ENCODE peak calls at places on chromosomes 12 and 14, in six cellular contexts. U, W, L, D, R and V are unnamed samples.

GRCh38 chr12:59500915-59501314 is 94.9 kb upstream of the SLC16A7 start:
- DNase-seq in L (no peak), W (no peak), D (no peak), R (no peak), U (no peak), V (no peak)

GRCh38 chr12:130222519-130223255 is 60.4 kb downstream of the FZD10 start:
- DNase-seq in U (no peak), R (no peak), L (no peak), W (no peak), D (no peak), V (no peak)

GRCh38 chr12:67509987-67510386 is 138.6 kb upstream of the DYRK2 start:
- DNase-seq in D (no peak), U (no peak), L (no peak), R (no peak), W (no peak), V (no peak)

GRCh38 chr14:64501326-64502171 is 2.1 kb downstream of the ZBTB25 start:
- DNase-seq in U (no peak), W (no peak), D (no peak), R (peak; percentile 71), L (peak; percentile 23), V (peak; percentile 28)

GRCh38 chr12:131229426-131230339 is 276.0 kb downstream of the ADGRD1 start:
- DNase-seq in D (no peak), R (no peak), L (no peak), U (no peak), W (peak; percentile 26), V (no peak)

GRCh38 chr14:99529899-99530298 is 48.7 kb downstream of the CCNK start:
- DNase-seq in D (no peak), R (no peak), L (no peak), U (no peak), W (no peak), V (no peak)

GRCh38 chr12:95074766-95075165 is 1.3 kb upstream of the NR2C1 start:
- DNase-seq in D (no peak), R (no peak), U (no peak), L (no peak), W (no peak), V (no peak)

GRCh38 chr14:105526781-105527380 is 498 bp downstream of the TMEM121 start:
- DNase-seq in W (no peak), D (no peak), U (no peak), R (no peak), L (no peak), V (no peak)

GRCh38 chr12:111444706-111445310 is 39.1 kb downstream of the SH2B3 start:
- DNase-seq in R (peak; percentile 70), W (peak; percentile 61), D (no peak), U (peak; percentile 61), L (no peak), V (no peak)

GRCh38 chr12:120468271-120468845 is 1.2 kb downstream of the SRSF9 start:
- DNase-seq in U (peak; percentile 6), W (peak; percentile 59), R (peak; percentile 30), D (no peak), L (peak; percentile 53), V (no peak)

GRCh38 chr12:25187781-25188180 is 7.2 kb downstream of the DNAI7 start:
- DNase-seq in U (no peak), R (no peak), D (no peak), L (peak; percentile 85), W (no peak), V (no peak)

GRCh38 chr14:63308723-63309317 is 9.9 kb downstream of the GPHB5 start:
- DNase-seq in L (no peak), W (peak; percentile 48), D (peak; percentile 40), R (no peak), U (no peak), V (no peak)

GRCh38 chr12:3655331-3655900 is 97.5 kb downstream of the CRACR2A start:
- DNase-seq in R (no peak), L (no peak), U (no peak), D (no peak), W (peak; percentile 68), V (no peak)

GRCh38 chr14:60252630-60253029 is 3.6 kb downstream of the PPM1A start:
- DNase-seq in L (no peak), R (no peak), W (no peak), U (no peak), D (no peak), V (no peak)

GRCh38 chr12:61188801-61189595 is 1071.2 kb upstream of the USP15 start:
- DNase-seq in R (no peak), W (no peak), U (no peak), D (no peak), L (no peak), V (no peak)

GRCh38 chr12:69514111-69514510 is 43.9 kb downstream of the FRS2 start:
- DNase-seq in L (no peak), W (no peak), U (no peak), R (no peak), D (no peak), V (no peak)

GRCh38 chr14:99862111-99862510 is 68.9 kb downstream of the EML1 start:
- DNase-seq in R (no peak), W (no peak), D (no peak), L (no peak), U (no peak), V (no peak)

GRCh38 chr14:83744901-83745300 is 1785.0 kb upstream of the FLRT2 start:
- DNase-seq in U (no peak), D (no peak), W (no peak), L (no peak), R (no peak), V (no peak)

GRCh38 chr14:26828741-26829140 is 230.9 kb upstream of the NOVA1 start:
- DNase-seq in D (no peak), U (no peak), L (no peak), W (no peak), R (no peak), V (no peak)

DNA sequence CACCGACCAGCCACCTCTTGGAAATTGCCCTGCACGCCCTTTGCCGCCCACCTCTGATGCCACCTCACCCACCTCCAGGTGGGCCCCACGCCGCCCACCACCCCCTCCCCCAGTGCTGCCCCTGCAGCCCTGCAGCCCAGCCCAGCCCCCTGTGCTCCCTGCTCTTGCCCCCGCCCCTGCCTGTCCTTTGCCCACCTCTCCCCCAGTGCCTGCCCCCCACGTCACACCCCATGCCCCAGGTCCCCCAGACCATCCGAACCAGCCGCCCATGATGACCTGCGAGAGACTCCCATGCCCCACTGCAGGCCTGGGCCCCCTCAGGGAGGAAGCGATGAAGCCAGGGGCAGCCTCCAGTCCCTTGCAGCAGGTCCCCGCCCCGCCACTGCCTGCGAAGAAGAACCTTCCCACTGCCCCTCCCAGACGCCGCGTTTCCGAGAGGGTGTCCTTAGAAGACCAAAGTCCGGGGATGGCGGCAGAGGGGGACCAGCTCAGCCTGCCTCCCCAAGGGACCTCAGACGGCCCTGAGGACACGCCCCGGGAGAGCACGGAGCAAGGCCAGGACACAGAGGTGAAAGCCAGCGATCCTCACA is 96.5 kb downstream of the LGMN start:
- DNase-seq in W (no peak), L (no peak), D (no peak), R (peak; percentile 60), U (peak; percentile 21), V (no peak)
- H3K27ac ChIP-seq in W (no peak overlapping the region), L (no peak overlapping the region), D (no peak overlapping the region), R (no peak overlapping the region), U (peak overlapping the region; percentile 95), V (peak overlapping the region; percentile 87)

GRCh38 chr14:23299986-23300686 is 2.5 kb downstream of the PPP1R3E start:
- DNase-seq in L (no peak), R (no peak), W (no peak), U (no peak), D (no peak), V (no peak)
- H3K27ac ChIP-seq in L (peak overlapping the region; percentile 33), R (peak overlapping the region; percentile 94), W (peak overlapping the region; percentile 98), U (peak overlapping the region; percentile 97), D (peak overlapping the region; percentile 96), V (peak overlapping the region; percentile 99)

DNA sequence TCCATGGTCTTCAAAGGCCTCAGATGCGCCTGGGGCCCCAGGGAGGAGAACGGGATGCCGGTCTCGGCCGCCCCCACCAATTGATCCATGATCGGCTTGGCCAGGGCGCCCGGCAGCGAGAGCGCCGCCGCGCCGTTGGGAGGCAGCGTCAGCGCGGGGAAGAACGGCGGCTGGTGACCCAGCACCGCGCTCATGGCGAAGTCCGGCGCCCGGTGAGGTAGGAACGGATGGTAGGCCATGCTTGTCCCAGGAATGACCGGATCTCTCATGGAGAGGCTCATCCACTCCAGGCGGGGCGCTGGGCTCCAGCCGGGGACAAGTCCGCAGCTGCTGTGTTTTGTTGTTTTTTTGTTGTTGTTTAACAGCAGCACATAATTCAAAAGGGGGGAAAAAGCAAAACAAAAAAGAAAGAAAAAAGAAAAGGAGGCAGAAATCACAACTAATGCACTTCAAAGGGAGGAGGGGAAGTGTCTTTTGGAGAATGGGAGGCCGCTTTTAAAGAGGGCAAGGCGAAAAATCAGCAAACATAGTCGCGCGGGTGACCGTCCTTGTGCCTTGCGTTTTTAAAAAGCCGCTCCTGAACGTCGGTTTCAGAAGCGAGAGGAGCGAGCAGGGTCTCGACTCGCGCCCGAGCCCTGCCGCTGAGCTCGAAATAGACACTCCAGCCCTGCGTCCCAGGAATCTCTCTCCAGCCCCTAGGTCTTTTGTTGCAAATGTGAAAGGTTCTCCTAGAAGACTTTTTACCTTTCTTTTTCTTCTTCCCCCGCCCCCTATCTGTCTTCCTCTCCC is 861 bp downstream of the TBX3 start:
- DNase-seq in L (no peak), D (no peak), U (no peak), W (peak; percentile 73), R (no peak), V (no peak)
- H3K27ac ChIP-seq in L (peak overlapping the region; percentile 63), D (peak overlapping the region; percentile 89), U (no peak overlapping the region), W (peak overlapping the region; percentile 96), R (peak overlapping the region; percentile 96), V (peak overlapping the region; percentile 96)

GRCh38 chr12:31297572-31298509 is 28.1 kb downstream of the SINHCAF start:
- DNase-seq in U (no peak), L (no peak), D (no peak), W (no peak), R (no peak), V (no peak)
- H3K27ac ChIP-seq in U (no peak overlapping the region), L (no peak overlapping the region), D (no peak overlapping the region), W (no peak overlapping the region), R (no peak overlapping the region), V (no peak overlapping the region)

DNA sequence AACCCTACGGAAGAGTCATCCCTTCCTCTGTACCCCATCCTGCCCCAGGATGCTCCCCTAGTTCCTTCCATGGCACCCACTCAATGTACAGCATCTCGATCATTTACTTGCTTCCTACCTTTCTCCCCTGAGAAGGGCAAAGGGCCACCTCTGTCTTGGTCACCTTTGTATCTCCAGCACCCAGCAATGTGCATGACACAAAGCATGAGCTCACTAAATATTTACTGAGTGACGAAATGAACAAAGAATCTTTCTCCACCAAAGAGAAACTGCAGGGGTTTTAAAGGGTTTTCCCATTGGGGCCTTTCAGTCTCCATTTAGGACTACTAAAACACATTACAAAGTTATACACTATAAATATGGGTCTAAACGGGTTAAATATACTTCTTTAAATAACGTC is 30.6 kb downstream of the ATG14 start:
- DNase-seq in U (no peak), R (no peak), W (no peak), D (no peak), L (peak; percentile 6), V (no peak)
- H3K27ac ChIP-seq in U (no peak overlapping the region), R (no peak overlapping the region), W (no peak overlapping the region), D (no peak overlapping the region), L (no peak overlapping the region), V (no peak overlapping the region)

GRCh38 chr12:124010687-124011086 is 37.7 kb downstream of the ZNF664 start:
- DNase-seq in D (no peak), U (no peak), L (no peak), W (no peak), R (no peak), V (no peak)
- H3K27ac ChIP-seq in D (no peak overlapping the region), U (no peak overlapping the region), L (no peak overlapping the region), W (no peak overlapping the region), R (no peak overlapping the region), V (no peak overlapping the region)

GRCh38 chr12:12273291-12273957 is 6.6 kb upstream of the LRP6 start:
- DNase-seq in R (no peak), U (no peak), W (no peak), D (no peak), L (peak; percentile 73), V (no peak)
- H3K27ac ChIP-seq in R (no peak overlapping the region), U (no peak overlapping the region), W (no peak overlapping the region), D (no peak overlapping the region), L (peak overlapping the region; percentile 90), V (no peak overlapping the region)